ENCODE peak calls at places on chromosome 18, in seven cellular contexts. S is GM23248, T is prostate gland, D is colonic mucosa, U is A673, C is PC-3, X is pancreas. O is an unnamed sample. For H3K4me1 and H3K27me3, the result is how much of the 10 kb centered on the place peaks cover.

GRCh38 chr18:36503477-36503876 is 206.0 kb downstream of the FHOD3 start:
- DNase-seq in C (no peak), X (no peak), D (no peak), U (no peak), S (no peak), T (no peak), O (no peak)

GRCh38 chr18:45449761-45450227 is 165.5 kb upstream of the SLC14A2 start:
- DNase-seq in T (no peak), D (peak), X (peak), U (no peak), S (peak), C (no peak), O (no peak)

GRCh38 chr18:22238036-22238435 is 68.6 kb downstream of the GATA6 start:
- DNase-seq in C (no peak), U (no peak), T (no peak), D (no peak), X (no peak), S (no peak), O (no peak)

GRCh38 chr18:31232779-31233424 is 70.2 kb upstream of the DSC1 start:
- DNase-seq in X (no peak), C (no peak), U (no peak), T (no peak), S (no peak), D (peak), O (no peak)

GRCh38 chr18:45284174-45284573 is 331.1 kb upstream of the SLC14A2 start:
- DNase-seq in X (no peak), S (no peak), U (no peak), C (no peak), D (no peak), T (no peak), O (no peak)

GRCh38 chr18:49685231-49685942 is 123.5 kb downstream of the LIPG start:
- DNase-seq in U (no peak), C (peak), D (no peak), X (no peak), T (no peak), S (no peak), O (no peak)

GRCh38 chr18:69784840-69785239 is 162.8 kb downstream of the CD226 start:
- DNase-seq in C (no peak), S (no peak), U (no peak), T (no peak), X (no peak), D (no peak), O (no peak)

GRCh38 chr18:27778925-27779324 is 398.0 kb downstream of the CDH2 start:
- DNase-seq in U (no peak), T (no peak), C (no peak), X (no peak), D (no peak), S (no peak), O (no peak)

GRCh38 chr18:59604877-59605276 is 92.3 kb downstream of the CCBE1 start:
- DNase-seq in S (peak), C (no peak), T (peak), X (no peak), U (no peak), D (no peak), O (no peak)

GRCh38 chr18:48392266-48392665 is 16.9 kb downstream of the ZBTB7C start:
- DNase-seq in C (no peak), S (no peak), X (no peak), U (no peak), T (no peak), D (no peak), O (no peak)

GRCh38 chr18:9095297-9096012 is 7.0 kb upstream of the NDUFV2 start:
- DNase-seq in U (no peak), X (no peak), T (no peak), C (no peak), D (no peak), S (no peak), O (peak)

GRCh38 chr18:61541673-61542072 is 208.4 kb downstream of the CDH20 start:
- DNase-seq in C (no peak), U (no peak), D (no peak), S (no peak), T (peak), X (no peak), O (no peak)

GRCh38 chr18:76974345-76974744 is 152.0 kb downstream of the ZNF236 start:
- DNase-seq in X (no peak), U (no peak), D (no peak), T (no peak), S (no peak), C (no peak), O (no peak)

GRCh38 chr18:56709463-56709862 is 58.3 kb downstream of the WDR7 start:
- DNase-seq in S (peak), T (no peak), D (no peak), C (peak), U (peak), X (no peak), O (peak)

GRCh38 chr18:48194787-48195186 is 214.4 kb downstream of the ZBTB7C start:
- DNase-seq in X (no peak), S (peak), D (no peak), C (no peak), T (no peak), U (no peak), O (no peak)

GRCh38 chr18:51192026-51192425 is 5.5 kb downstream of the MEX3C start:
- DNase-seq in S (peak), U (no peak), D (no peak), C (no peak), T (no peak), X (no peak), O (no peak)
- H3K4me3 ChIP-seq in S (no peak), U (no peak), D (no peak), C (no peak), T (no peak), X (no peak), O (no peak)

GRCh38 chr18:63188063-63188462 is 131.5 kb downstream of the BCL2 start:
- DNase-seq in X (no peak), D (no peak), S (no peak), U (no peak), C (no peak), T (no peak), O (no peak)

GRCh38 chr18:63186934-63187574 is 132.5 kb downstream of the BCL2 start:
- DNase-seq in C (no peak), T (no peak), D (no peak), S (no peak), U (no peak), X (no peak), O (no peak)

GRCh38 chr18:63185979-63186378 is 133.6 kb downstream of the BCL2 start:
- DNase-seq in X (no peak), D (no peak), C (no peak), S (no peak), U (no peak), T (no peak), O (no peak)

GRCh38 chr18:63189041-63189440 is 130.5 kb downstream of the BCL2 start:
- DNase-seq in C (no peak), X (no peak), S (no peak), T (no peak), D (no peak), U (no peak), O (no peak)

DNA sequence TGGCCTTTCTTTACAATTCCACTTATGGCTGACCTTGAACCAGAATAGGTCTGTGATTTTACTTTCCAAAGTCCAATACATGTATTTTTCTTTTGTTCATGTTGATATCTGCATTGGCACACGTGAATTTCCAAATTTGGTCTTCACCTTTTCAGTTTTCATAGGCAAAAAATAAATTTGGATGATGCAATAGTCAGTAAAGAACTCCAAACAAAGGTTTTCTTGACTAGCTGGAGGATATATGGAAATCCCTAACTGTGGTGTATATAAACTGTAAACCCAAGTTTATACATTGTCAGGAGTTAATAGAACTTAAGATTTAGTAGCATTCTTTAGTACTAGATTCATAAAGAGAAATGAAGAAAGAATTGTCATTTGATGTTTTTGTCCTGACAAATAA is 133.0 kb downstream of the BCL2 start:
- DNase-seq in X (no peak), S (no peak), U (no peak), C (no peak), D (no peak), T (no peak), O (no peak)
- H3K4me1 ChIP-seq in X (under half), S (under half), U (under half), C (under half), D (under half), T (under half), O (half or more)

DNA sequence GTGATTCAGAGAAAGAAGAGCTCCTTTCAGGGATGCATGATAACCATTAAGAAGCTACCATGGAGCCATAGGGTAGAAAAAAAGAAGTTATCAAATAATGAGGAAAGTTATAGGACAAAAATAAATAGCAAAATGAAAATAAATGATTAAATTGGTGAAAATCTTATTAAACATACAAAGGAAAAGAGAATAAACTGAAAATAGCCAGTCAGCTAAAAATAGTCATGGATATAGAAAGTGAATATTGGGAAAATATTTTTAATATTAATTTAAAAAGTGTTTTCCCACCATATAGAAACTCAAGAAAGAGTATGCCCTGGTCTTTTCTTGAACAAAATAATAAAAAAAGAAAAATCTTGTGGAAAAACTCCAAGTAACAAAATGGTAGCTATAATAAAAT is 209.2 kb upstream of the CDH19 start:
- DNase-seq in T (no peak), U (no peak), S (no peak), C (no peak), X (no peak), D (no peak), O (no peak)
- H3K27me3 ChIP-seq in T (under half), U (under half), S (under half), C (under half), X (under half), D (under half), O (under half)

DNA sequence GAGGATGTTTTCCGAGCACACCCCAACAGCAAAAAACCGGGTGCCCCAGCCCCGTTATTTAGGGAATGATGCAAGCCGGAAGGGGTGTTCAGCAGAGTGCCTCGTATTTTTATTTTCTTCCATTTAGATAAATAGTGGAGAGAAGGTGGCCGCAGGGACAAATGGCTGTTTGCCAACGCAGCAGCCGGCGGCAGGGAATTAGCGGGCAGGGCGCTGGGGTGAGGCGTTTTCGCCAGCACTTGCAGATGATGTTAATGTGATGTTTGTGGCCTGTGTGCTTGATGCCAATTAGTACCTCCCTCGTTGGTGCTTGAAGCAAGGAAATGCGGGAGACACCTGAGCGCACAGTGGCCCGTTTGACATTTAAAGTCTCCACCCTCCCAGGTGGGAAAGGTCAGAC is 38.9 kb downstream of the NFATC1 start:
- DNase-seq in C (no peak), U (no peak), S (no peak), X (no peak), D (no peak), T (no peak), O (no peak)
- H3K4me3 ChIP-seq in C (no peak), U (no peak), S (no peak), X (no peak), D (no peak), T (no peak), O (no peak)

GRCh38 chr18:58495634-58496033 is 133.3 kb downstream of the ALPK2 start:
- DNase-seq in T (no peak), U (no peak), X (no peak), S (no peak), C (no peak), D (no peak), O (no peak)
- H3K4me1 ChIP-seq in T (under half), U (under half), X (under half), S (under half), C (under half), D (under half), O (under half)

GRCh38 chr18:25044694-25045093 is 307.3 kb downstream of the ZNF521 start:
- DNase-seq in X (no peak), D (no peak), C (no peak), S (no peak), U (no peak), T (no peak), O (no peak)

GRCh38 chr18:25047421-25047820 is 304.5 kb downstream of the ZNF521 start:
- DNase-seq in S (no peak), C (no peak), T (no peak), D (no peak), X (no peak), U (no peak), O (no peak)

GRCh38 chr18:25052426-25052825 is 299.5 kb downstream of the ZNF521 start:
- DNase-seq in X (no peak), S (no peak), D (no peak), U (no peak), C (no peak), T (no peak), O (no peak)

GRCh38 chr18:25050605-25051004 is 301.4 kb downstream of the ZNF521 start:
- DNase-seq in C (no peak), X (no peak), T (no peak), S (no peak), D (no peak), U (no peak), O (no peak)

GRCh38 chr18:25047983-25048382 is 304.0 kb downstream of the ZNF521 start:
- DNase-seq in S (no peak), C (no peak), D (no peak), X (no peak), T (no peak), U (no peak), O (no peak)
- H3K27me3 ChIP-seq in S (under half), C (half or more), D (under half), X (under half), T (under half), U (under half), O (under half)

DNA sequence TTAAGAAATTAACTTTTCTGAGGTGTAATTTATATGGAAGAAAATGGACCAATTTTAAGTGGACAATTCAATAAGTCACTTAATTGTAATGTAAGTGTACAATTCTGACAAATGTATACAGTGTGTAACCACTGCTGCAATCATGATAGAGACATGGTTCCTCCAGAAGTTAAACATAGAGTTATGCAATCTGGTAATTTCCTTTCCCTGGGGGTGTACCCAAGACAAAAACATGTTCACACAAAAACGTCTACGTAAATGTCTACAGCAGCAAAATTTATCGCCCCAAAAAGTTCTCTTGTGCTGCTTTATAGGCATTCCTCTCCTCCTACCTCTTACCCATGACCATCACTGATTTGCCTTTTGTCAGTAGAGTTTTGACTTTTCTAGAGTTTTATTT is 141.5 kb downstream of the AQP4 start:
- DNase-seq in D (no peak), X (no peak), U (no peak), T (no peak), C (no peak), S (no peak), O (no peak)
- H3K4me3 ChIP-seq in D (no peak), X (no peak), U (no peak), T (no peak), C (no peak), S (no peak), O (no peak)

DNA sequence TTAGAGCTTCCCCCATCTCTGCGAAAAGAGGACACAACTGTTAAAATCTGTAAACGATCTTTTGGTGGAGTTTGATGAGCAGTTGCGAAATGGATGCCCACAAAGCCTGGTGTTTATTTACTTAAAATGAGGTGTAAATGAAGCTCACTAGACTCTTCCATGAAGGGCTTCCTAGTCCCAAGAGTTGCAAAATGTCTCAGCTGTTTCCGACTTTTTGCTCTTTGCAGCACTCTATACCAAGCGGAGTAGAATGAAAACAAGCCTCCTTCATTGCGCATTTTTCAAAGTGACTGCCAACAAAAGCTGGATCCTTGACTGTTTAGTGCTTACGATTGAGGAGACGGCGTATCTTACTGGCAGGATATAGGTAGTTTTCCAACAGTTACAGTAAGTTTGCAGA is 43.0 kb downstream of the COLEC12 start:
- DNase-seq in T (no peak), D (no peak), S (peak), C (no peak), U (no peak), X (no peak), O (no peak)
- H3K4me1 ChIP-seq in T (under half), D (under half), S (under half), C (under half), U (under half), X (under half), O (under half)

DNA sequence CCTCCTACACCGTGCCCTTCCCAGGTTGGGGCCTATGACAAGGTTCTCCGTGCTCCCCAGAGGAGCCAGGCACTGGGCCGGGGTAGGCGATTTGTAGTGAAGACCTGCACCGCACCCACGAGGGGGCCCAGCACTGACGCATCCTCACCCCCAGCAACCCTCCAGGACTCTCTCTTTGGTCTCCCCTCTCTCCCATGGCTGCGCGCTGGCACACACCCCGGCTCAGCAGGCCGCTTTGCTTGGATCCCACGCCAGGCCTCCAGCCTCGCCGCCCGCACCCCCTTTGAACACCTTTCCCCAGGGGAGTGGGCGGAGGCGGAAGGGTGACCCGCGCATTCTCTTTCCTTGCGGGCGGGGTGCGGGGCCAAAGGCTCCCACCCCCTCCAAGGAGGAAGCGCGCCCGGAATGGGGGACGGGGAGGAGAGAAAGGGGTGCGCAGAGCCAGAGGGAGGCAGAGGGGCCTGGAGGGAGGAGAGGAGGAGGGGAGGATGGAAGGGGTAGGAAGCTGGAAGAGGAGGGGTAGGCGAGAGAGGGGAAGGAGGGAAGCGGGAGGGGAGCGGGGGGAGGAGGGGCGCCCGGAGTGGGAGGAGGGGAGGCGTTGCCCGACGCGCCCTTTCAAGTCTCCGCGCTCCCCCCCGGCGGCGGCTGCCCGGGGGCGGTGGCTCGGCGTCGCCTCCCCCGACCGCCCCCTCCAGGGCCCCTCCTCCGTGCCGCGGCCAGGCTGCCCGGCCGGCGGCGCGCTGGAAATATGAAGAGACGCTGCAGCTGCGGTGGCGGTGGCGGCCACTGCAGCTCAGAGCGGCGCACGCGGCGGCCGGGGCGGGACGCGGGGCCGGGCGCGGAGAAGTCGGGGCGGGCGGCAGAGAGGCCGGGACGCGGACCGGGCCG is at the start of gene APCDD1:
- DNase-seq in U (peak), D (peak), S (peak), T (peak), X (peak), C (no peak), O (no peak)
- H3K27me3 ChIP-seq in U (under half), D (under half), S (half or more), T (under half), X (under half), C (half or more), O (under half)

O was measured in CD4-positive, alpha-beta memory T cell.